ENCODE peak calls at places on chromosomes 1 and 21, in four cellular contexts. One of them, this sample, is unnamed.
A peak's percentile ranks its signal among the peaks of the same experiment; 100 is the strongest.

GRCh38 chr1:48049823-48050539 is 52.8 kb upstream of the TRABD2B start:
- DNase-seq in activated gamma-delta T cell treated with anti-CD3 and anti-CD28 coated beads, Interleukin-2, amount 50 U/mL, for 16 hours: no peak
- DNase-seq in heart right ventricle: no peak
- DNase-seq in SW480: no peak
- DNase-seq in this sample: no peak

GRCh38 chr1:228935855-228936727 is 200.8 kb downstream of the RHOU start:
- DNase-seq in activated gamma-delta T cell treated with anti-CD3 and anti-CD28 coated beads, Interleukin-2, amount 50 U/mL, for 16 hours: no peak
- DNase-seq in heart right ventricle: no peak
- DNase-seq in SW480: no peak
- DNase-seq in this sample: no peak

GRCh38 chr21:16241021-16241420 is 511.2 kb downstream of the USP25 start:
- DNase-seq in activated gamma-delta T cell treated with anti-CD3 and anti-CD28 coated beads, Interleukin-2, amount 50 U/mL, for 16 hours: no peak
- DNase-seq in heart right ventricle: no peak
- DNase-seq in SW480: no peak
- DNase-seq in this sample: no peak

GRCh38 chr1:67889940-67890567 is 56.8 kb upstream of the GNG12 start:
- DNase-seq in activated gamma-delta T cell treated with anti-CD3 and anti-CD28 coated beads, Interleukin-2, amount 50 U/mL, for 16 hours: no peak
- DNase-seq in SW480: peak; percentile 84
- DNase-seq in heart right ventricle: no peak
- DNase-seq in this sample: no peak

GRCh38 chr1:181152892-181153633 is 64.6 kb downstream of the IER5 start:
- DNase-seq in heart right ventricle: peak; percentile 86
- DNase-seq in activated gamma-delta T cell treated with anti-CD3 and anti-CD28 coated beads, Interleukin-2, amount 50 U/mL, for 16 hours: no peak
- DNase-seq in SW480: no peak
- DNase-seq in this sample: no peak

GRCh38 chr1:116881879-116882520 is 27.7 kb upstream of the PTGFRN start:
- DNase-seq in heart right ventricle: no peak
- DNase-seq in SW480: peak; percentile 25
- DNase-seq in activated gamma-delta T cell treated with anti-CD3 and anti-CD28 coated beads, Interleukin-2, amount 50 U/mL, for 16 hours: no peak
- DNase-seq in this sample: no peak

GRCh38 chr1:54234284-54234683 is 34.3 kb downstream of the MRPL37 start:
- DNase-seq in activated gamma-delta T cell treated with anti-CD3 and anti-CD28 coated beads, Interleukin-2, amount 50 U/mL, for 16 hours: no peak
- DNase-seq in heart right ventricle: no peak
- DNase-seq in SW480: no peak
- DNase-seq in this sample: no peak

GRCh38 chr1:204206121-204206520 is 7.7 kb downstream of the GOLT1A start:
- DNase-seq in heart right ventricle: no peak
- DNase-seq in activated gamma-delta T cell treated with anti-CD3 and anti-CD28 coated beads, Interleukin-2, amount 50 U/mL, for 16 hours: no peak
- DNase-seq in SW480: no peak
- DNase-seq in this sample: no peak

GRCh38 chr1:179047637-179048002 is 21.9 kb downstream of the FAM20B start:
- DNase-seq in SW480: no peak
- DNase-seq in heart right ventricle: no peak
- DNase-seq in activated gamma-delta T cell treated with anti-CD3 and anti-CD28 coated beads, Interleukin-2, amount 50 U/mL, for 16 hours: no peak
- DNase-seq in this sample: no peak

GRCh38 chr1:49323925-49324540 is 547.3 kb upstream of the BEND5 start:
- DNase-seq in SW480: no peak
- DNase-seq in heart right ventricle: no peak
- DNase-seq in activated gamma-delta T cell treated with anti-CD3 and anti-CD28 coated beads, Interleukin-2, amount 50 U/mL, for 16 hours: no peak
- DNase-seq in this sample: no peak

GRCh38 chr1:205458777-205459566 is 3.1 kb upstream of the BLACAT1 start:
- DNase-seq in heart right ventricle: no peak
- DNase-seq in activated gamma-delta T cell treated with anti-CD3 and anti-CD28 coated beads, Interleukin-2, amount 50 U/mL, for 16 hours: no peak
- DNase-seq in SW480: no peak
- DNase-seq in this sample: no peak

GRCh38 chr1:31423418-31423947 is 10.5 kb downstream of the SERINC2 start:
- DNase-seq in activated gamma-delta T cell treated with anti-CD3 and anti-CD28 coated beads, Interleukin-2, amount 50 U/mL, for 16 hours: no peak
- DNase-seq in heart right ventricle: no peak
- DNase-seq in SW480: no peak
- DNase-seq in this sample: no peak

GRCh38 chr1:233505130-233505529 is 108.8 kb upstream of the KCNK1 start:
- DNase-seq in activated gamma-delta T cell treated with anti-CD3 and anti-CD28 coated beads, Interleukin-2, amount 50 U/mL, for 16 hours: no peak
- DNase-seq in heart right ventricle: no peak
- DNase-seq in SW480: no peak
- DNase-seq in this sample: no peak

GRCh38 chr21:32382108-32382601 is 10.7 kb downstream of the URB1 start:
- DNase-seq in activated gamma-delta T cell treated with anti-CD3 and anti-CD28 coated beads, Interleukin-2, amount 50 U/mL, for 16 hours: no peak
- DNase-seq in SW480: peak; percentile 64
- DNase-seq in heart right ventricle: no peak
- DNase-seq in this sample: no peak

GRCh38 chr21:31180256-31181088 is 142.2 kb upstream of the KRTAP19-8 start:
- DNase-seq in heart right ventricle: no peak
- DNase-seq in SW480: peak; percentile 65
- DNase-seq in activated gamma-delta T cell treated with anti-CD3 and anti-CD28 coated beads, Interleukin-2, amount 50 U/mL, for 16 hours: no peak
- DNase-seq in this sample: no peak

GRCh38 chr1:54608561-54609230 is 14.6 kb downstream of the FAM151A start:
- DNase-seq in heart right ventricle: no peak
- DNase-seq in activated gamma-delta T cell treated with anti-CD3 and anti-CD28 coated beads, Interleukin-2, amount 50 U/mL, for 16 hours: no peak
- DNase-seq in SW480: no peak
- DNase-seq in this sample: no peak

GRCh38 chr1:64031191-64031590 is 172.2 kb upstream of the UBE2U start:
- DNase-seq in activated gamma-delta T cell treated with anti-CD3 and anti-CD28 coated beads, Interleukin-2, amount 50 U/mL, for 16 hours: no peak
- DNase-seq in SW480: no peak
- DNase-seq in heart right ventricle: no peak
- DNase-seq in this sample: no peak

GRCh38 chr21:29394051-29394450 is 95.3 kb downstream of the BACH1 start:
- DNase-seq in heart right ventricle: no peak
- DNase-seq in SW480: no peak
- DNase-seq in activated gamma-delta T cell treated with anti-CD3 and anti-CD28 coated beads, Interleukin-2, amount 50 U/mL, for 16 hours: no peak
- DNase-seq in this sample: no peak

GRCh38 chr21:45971487-45972352 is 9.8 kb upstream of the COL6A1 start:
- DNase-seq in activated gamma-delta T cell treated with anti-CD3 and anti-CD28 coated beads, Interleukin-2, amount 50 U/mL, for 16 hours: no peak
- DNase-seq in heart right ventricle: peak; percentile 76
- DNase-seq in SW480: no peak
- DNase-seq in this sample: no peak

GRCh38 chr1:70034403-70034802 is 171.0 kb downstream of the LRRC40 start:
- DNase-seq in heart right ventricle: no peak
- DNase-seq in SW480: peak; percentile 4
- DNase-seq in activated gamma-delta T cell treated with anti-CD3 and anti-CD28 coated beads, Interleukin-2, amount 50 U/mL, for 16 hours: no peak
- DNase-seq in this sample: no peak

GRCh38 chr1:225700164-225700740 is 47.3 kb upstream of the ENAH start:
- DNase-seq in heart right ventricle: no peak
- DNase-seq in activated gamma-delta T cell treated with anti-CD3 and anti-CD28 coated beads, Interleukin-2, amount 50 U/mL, for 16 hours: no peak
- DNase-seq in SW480: peak; percentile 99
- DNase-seq in this sample: no peak

GRCh38 chr1:44606701-44607281 is 67.5 kb downstream of the TMEM53 start:
- DNase-seq in SW480: no peak
- DNase-seq in activated gamma-delta T cell treated with anti-CD3 and anti-CD28 coated beads, Interleukin-2, amount 50 U/mL, for 16 hours: no peak
- DNase-seq in heart right ventricle: no peak
- DNase-seq in this sample: no peak

GRCh38 chr1:59020151-59020997 is 236.5 kb upstream of the JUN start:
- DNase-seq in heart right ventricle: peak; percentile 24
- DNase-seq in activated gamma-delta T cell treated with anti-CD3 and anti-CD28 coated beads, Interleukin-2, amount 50 U/mL, for 16 hours: peak; percentile 14
- DNase-seq in SW480: peak; percentile 51
- DNase-seq in this sample: no peak

This sample was measured in central memory CD8-positive, alpha-beta T cell.